ENCODE peak calls at places on chromosome 13, in four cellular contexts. One of them, this sample, is unnamed.

GRCh38 chr13:77065456-77066147 is 38.6 kb upstream of the FBXL3 start:
- DNase-seq in H1: no peak
- DNase-seq in K562: no peak
- DNase-seq in SK-N-SH: no peak
- DNase-seq in this sample: no peak

GRCh38 chr13:21011378-21011777 is 50.0 kb downstream of the LATS2 start:
- DNase-seq in H1: no peak
- DNase-seq in K562: no peak
- DNase-seq in SK-N-SH: no peak
- DNase-seq in this sample: no peak

GRCh38 chr13:110442946-110443632 is 118.4 kb downstream of the RAB20 start:
- DNase-seq in H1: no peak
- DNase-seq in K562: no peak
- DNase-seq in SK-N-SH: no peak
- DNase-seq in this sample: no peak

GRCh38 chr13:24187185-24187584 is 26.7 kb downstream of the SPATA13 start:
- DNase-seq in H1: no peak
- DNase-seq in K562: no peak
- DNase-seq in SK-N-SH: no peak
- DNase-seq in this sample: no peak

GRCh38 chr13:51222510-51223283 is 499 bp downstream of the FAM124A start:
- DNase-seq in H1: peak
- DNase-seq in K562: no peak
- DNase-seq in SK-N-SH: no peak
- DNase-seq in this sample: no peak

GRCh38 chr13:110311721-110312668 is 4.9 kb downstream of the COL4A2 start:
- DNase-seq in H1: no peak
- DNase-seq in K562: no peak
- DNase-seq in SK-N-SH: no peak
- DNase-seq in this sample: no peak

GRCh38 chr13:30752201-30752797 is 17.0 kb downstream of the ALOX5AP start:
- DNase-seq in H1: no peak
- DNase-seq in K562: no peak
- DNase-seq in SK-N-SH: no peak
- DNase-seq in this sample: no peak

GRCh38 chr13:30354481-30355404 is 47.4 kb upstream of the KATNAL1 start:
- DNase-seq in H1: no peak
- DNase-seq in K562: no peak
- DNase-seq in SK-N-SH: no peak
- DNase-seq in this sample: no peak

GRCh38 chr13:111319998-111320911 is at the start of gene TEX29:
- DNase-seq in H1: peak
- DNase-seq in K562: no peak
- DNase-seq in SK-N-SH: no peak
- DNase-seq in this sample: no peak

GRCh38 chr13:79226250-79226649 is 179.8 kb downstream of the RBM26 start:
- DNase-seq in H1: no peak
- DNase-seq in K562: no peak
- DNase-seq in SK-N-SH: no peak
- DNase-seq in this sample: no peak

GRCh38 chr13:66809496-66809895 is 420.6 kb downstream of the PCDH9 start:
- DNase-seq in H1: no peak
- DNase-seq in K562: no peak
- DNase-seq in SK-N-SH: no peak
- DNase-seq in this sample: no peak

GRCh38 chr13:110853235-110853721 is 61.6 kb downstream of the ANKRD10 start:
- DNase-seq in H1: peak
- DNase-seq in K562: no peak
- DNase-seq in SK-N-SH: no peak
- DNase-seq in this sample: no peak

GRCh38 chr13:28794370-28794769 is 25.8 kb upstream of the MTUS2 start:
- DNase-seq in H1: no peak
- DNase-seq in K562: no peak
- DNase-seq in SK-N-SH: no peak
- DNase-seq in this sample: no peak

GRCh38 chr13:30569901-30570576 is 47.7 kb upstream of the USPL1 start:
- DNase-seq in H1: peak
- DNase-seq in K562: no peak
- DNase-seq in SK-N-SH: no peak
- DNase-seq in this sample: no peak

GRCh38 chr13:111401755-111402154 is 81.3 kb downstream of the TEX29 start:
- DNase-seq in H1: no peak
- DNase-seq in K562: no peak
- DNase-seq in SK-N-SH: no peak
- DNase-seq in this sample: no peak

GRCh38 chr13:69040898-69041297 is 1066.7 kb upstream of the ATXN8OS start:
- DNase-seq in H1: no peak
- DNase-seq in K562: no peak
- DNase-seq in SK-N-SH: no peak
- DNase-seq in this sample: no peak

GRCh38 chr13:109604894-109605293 is 181.5 kb downstream of the IRS2 start:
- DNase-seq in H1: no peak
- DNase-seq in K562: no peak
- DNase-seq in SK-N-SH: no peak
- DNase-seq in this sample: no peak

GRCh38 chr13:45512148-45512498 is 47.4 kb downstream of the COG3 start:
- DNase-seq in H1: no peak
- DNase-seq in K562: no peak
- DNase-seq in SK-N-SH: no peak
- DNase-seq in this sample: no peak

GRCh38 chr13:45506811-45507210 is 42.1 kb downstream of the COG3 start:
- DNase-seq in H1: no peak
- DNase-seq in K562: no peak
- DNase-seq in SK-N-SH: no peak
- DNase-seq in this sample: no peak

GRCh38 chr13:45510671-45511070 is 45.9 kb downstream of the COG3 start:
- DNase-seq in H1: no peak
- DNase-seq in K562: no peak
- DNase-seq in SK-N-SH: no peak
- DNase-seq in this sample: no peak

GRCh38 chr13:45516757-45517156 is 52.0 kb downstream of the COG3 start:
- DNase-seq in H1: no peak
- DNase-seq in K562: no peak
- DNase-seq in SK-N-SH: no peak
- DNase-seq in this sample: no peak

DNA sequence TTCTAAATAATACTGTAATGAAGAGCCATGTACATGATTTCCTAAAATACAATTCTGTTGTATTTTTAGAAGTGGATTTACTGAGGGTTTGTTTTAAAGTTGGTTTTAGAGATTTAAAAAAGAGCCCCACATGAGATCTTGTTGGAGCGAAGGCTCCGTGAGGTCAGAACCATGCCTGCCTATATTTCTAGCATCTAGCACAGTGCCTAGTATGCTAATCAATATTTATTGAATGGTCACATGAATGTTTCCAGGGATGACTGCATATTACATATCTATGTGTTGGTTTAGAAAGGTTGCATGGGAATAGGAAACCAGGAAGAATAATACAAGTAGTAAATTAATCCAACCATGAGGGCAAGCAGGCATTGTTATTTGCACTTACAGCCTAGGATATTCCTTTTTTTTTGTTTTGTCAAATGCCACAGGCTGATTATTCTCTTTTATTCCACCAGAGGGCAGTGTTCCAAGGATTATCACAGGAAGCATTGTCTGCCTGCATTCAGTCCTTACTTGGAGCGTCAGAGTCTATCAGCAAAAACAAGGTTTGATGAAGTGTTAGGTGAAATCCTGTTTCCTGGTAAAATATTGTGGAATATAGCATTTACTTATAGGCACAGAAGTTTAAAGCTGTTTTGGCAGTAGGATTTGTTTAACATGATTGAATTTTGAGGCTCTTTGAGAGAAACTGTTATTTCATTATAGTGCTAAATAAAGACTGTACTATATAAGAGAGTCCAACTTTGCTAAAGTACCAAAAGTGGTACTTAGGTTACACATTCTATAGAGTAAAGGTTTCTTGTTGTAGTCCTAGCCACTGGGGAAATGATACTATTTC is 46.8 kb downstream of the COG3 start:
- DNase-seq in H1: no peak
- DNase-seq in K562: peak
- DNase-seq in SK-N-SH: peak
- DNase-seq in this sample: peak
- TF ChIP-seq CHD2 in H1: no peak
- TF ChIP-seq CHD2 in K562: no peak
- TF ChIP-seq CHD2 in SK-N-SH: no peak
- TF ChIP-seq CHD2 in this sample: no peak

GRCh38 chr13:33262554-33262953 is 23.0 kb downstream of the STARD13 start:
- DNase-seq in H1: no peak
- DNase-seq in K562: no peak
- DNase-seq in SK-N-SH: no peak
- DNase-seq in this sample: no peak

GRCh38 chr13:33262997-33263396 is 22.6 kb downstream of the STARD13 start:
- DNase-seq in H1: no peak
- DNase-seq in K562: no peak
- DNase-seq in SK-N-SH: no peak
- DNase-seq in this sample: no peak

GRCh38 chr13:33263976-33264619 is 21.5 kb downstream of the STARD13 start:
- DNase-seq in H1: no peak
- DNase-seq in K562: no peak
- DNase-seq in SK-N-SH: no peak
- DNase-seq in this sample: no peak

GRCh38 chr13:33264620-33264978 is 21.0 kb downstream of the STARD13 start:
- DNase-seq in H1: no peak
- DNase-seq in K562: no peak
- DNase-seq in SK-N-SH: no peak
- DNase-seq in this sample: no peak

DNA sequence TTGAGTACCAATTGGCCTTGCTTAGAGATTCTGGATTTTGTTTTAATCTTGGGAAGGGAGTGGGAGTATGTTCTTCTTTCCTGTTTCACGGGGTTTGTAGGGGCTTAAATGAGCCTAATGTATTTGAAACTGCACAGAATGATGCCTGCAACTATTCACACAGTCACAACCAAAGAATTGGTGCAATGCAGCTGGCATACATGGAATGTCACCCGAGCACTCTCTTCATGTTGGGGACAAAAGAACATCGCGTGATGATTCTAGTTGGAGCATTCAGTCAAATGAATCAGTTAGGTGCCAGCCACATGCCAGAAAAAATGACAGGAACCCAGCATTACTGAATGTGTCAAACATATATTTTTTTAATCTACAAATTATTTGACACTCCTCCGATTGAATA is 22.1 kb downstream of the STARD13 start:
- DNase-seq in H1: no peak
- DNase-seq in K562: no peak
- DNase-seq in SK-N-SH: no peak
- DNase-seq in this sample: no peak
- TF ChIP-seq NRF1 in H1: no peak
- TF ChIP-seq NRF1 in K562: no peak
- TF ChIP-seq NRF1 in SK-N-SH: no peak
- TF ChIP-seq NRF1 in this sample: no peak

GRCh38 chr13:37173214-37173613 is 67.8 kb upstream of the CSNK1A1L start:
- DNase-seq in H1: no peak
- DNase-seq in K562: no peak
- DNase-seq in SK-N-SH: no peak
- DNase-seq in this sample: no peak
- TF ChIP-seq CHD2 in H1: no peak
- TF ChIP-seq CHD2 in K562: no peak
- TF ChIP-seq CHD2 in SK-N-SH: no peak
- TF ChIP-seq CHD2 in this sample: no peak

GRCh38 chr13:47719164-47719563 is 281.9 kb downstream of the SUCLA2 start:
- DNase-seq in H1: no peak
- DNase-seq in K562: no peak
- DNase-seq in SK-N-SH: no peak
- DNase-seq in this sample: no peak
- TF ChIP-seq NRF1 in H1: no peak
- TF ChIP-seq NRF1 in K562: no peak
- TF ChIP-seq NRF1 in SK-N-SH: no peak
- TF ChIP-seq NRF1 in this sample: no peak

DNA sequence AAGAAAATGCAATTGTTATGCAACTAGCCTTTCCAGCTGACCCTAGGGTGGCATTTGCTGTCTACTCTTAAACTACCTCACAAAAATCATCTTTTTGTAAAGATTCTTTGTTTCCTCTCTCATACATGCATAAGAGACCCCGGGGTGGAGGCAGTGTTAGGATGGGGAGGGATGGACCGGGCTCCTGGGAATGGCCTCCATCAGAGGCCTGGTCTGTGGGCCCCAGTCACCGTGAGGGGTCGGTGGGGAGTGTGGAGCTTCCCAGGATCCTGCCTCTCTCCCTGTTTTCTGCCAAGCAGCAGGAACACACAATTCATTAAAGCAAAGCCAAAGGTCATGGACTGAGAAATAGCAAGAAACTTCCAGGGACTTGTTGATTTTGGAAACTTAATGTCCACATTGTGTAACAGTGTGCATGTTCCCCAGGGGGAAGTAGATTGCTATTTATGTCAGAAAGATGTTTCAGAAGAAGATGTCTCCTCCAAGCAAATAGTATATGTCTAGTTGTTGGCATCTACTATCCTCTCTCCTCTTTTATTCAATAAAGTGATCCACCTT is 241.4 kb downstream of the ENOX1 start:
- DNase-seq in H1: no peak
- DNase-seq in K562: no peak
- DNase-seq in SK-N-SH: no peak
- DNase-seq in this sample: no peak
- TF ChIP-seq CHD2 in H1: no peak
- TF ChIP-seq CHD2 in K562: no peak
- TF ChIP-seq CHD2 in SK-N-SH: no peak
- TF ChIP-seq CHD2 in this sample: no peak

DNA sequence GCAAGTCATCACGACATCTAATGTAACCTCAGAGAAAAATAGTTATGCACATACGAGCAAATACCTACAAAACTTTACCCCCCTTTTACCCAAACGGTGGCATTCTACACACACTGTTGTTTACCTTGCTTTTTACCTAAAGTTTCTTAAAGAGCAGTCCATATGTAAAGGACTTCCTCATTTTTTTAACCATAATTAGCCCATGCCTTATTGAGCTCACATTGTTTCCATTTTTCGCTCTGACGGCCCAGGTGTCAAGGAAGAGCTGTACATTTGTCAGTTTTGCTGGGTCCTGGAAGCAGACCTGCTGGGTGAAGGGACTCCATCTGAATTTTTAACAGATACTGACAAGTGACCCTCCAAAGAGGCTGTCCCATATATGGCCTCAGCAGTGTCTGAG is 89.4 kb downstream of the STK24 start:
- DNase-seq in H1: no peak
- DNase-seq in K562: no peak
- DNase-seq in SK-N-SH: no peak
- DNase-seq in this sample: no peak
- TF ChIP-seq NRF1 in H1: no peak
- TF ChIP-seq NRF1 in K562: no peak
- TF ChIP-seq NRF1 in SK-N-SH: no peak
- TF ChIP-seq NRF1 in this sample: no peak